ENCODE peak calls at places on chromosomes 16 and 17, in ten cellular contexts. Q is left lung; L is Panc1; T is activated CD8-positive, alpha-beta T cell treated with anti-CD3 and anti-CD28 coated beads, Interleukin-2, amount 10 ng/mL, durations not matched to agents 7 days and 5 days; E is activated naive CD4-positive, alpha-beta T cell treated with anti-CD3 and anti-CD28 coated beads, Interleukin-2, amount 50 U/mL, for 72 hours; W is RWPE2; B is upper lobe of left lung; I is gastrocnemius medialis; N is CD4-positive, alpha-beta T cell; M is natural killer cell. G is an unnamed sample.

GRCh38 chr16:30953511-30954124 is 3.9 kb upstream of the SETD1A start:
- ATAC-seq in Q (no peak), L (peak; percentile 30), T (no peak), E (no peak), W (no peak), B (no peak), I (no peak), N (no peak), M (no peak), G (no peak)

GRCh38 chr16:399278-400019 is 2.2 kb upstream of the DECR2 start:
- ATAC-seq in Q (no peak), L (no peak), T (no peak), E (no peak), W (no peak), B (no peak), I (no peak), N (no peak), M (no peak), G (no peak)

GRCh38 chr17:35322749-35323148 is 50.7 kb downstream of the SLFN11 start:
- ATAC-seq in Q (no peak), L (no peak), T (no peak), E (no peak), W (no peak), B (no peak), I (no peak), N (no peak), M (no peak), G (no peak)

GRCh38 chr17:21538615-21539014 is 153.7 kb upstream of the KCNJ18 start:
- ATAC-seq in Q (no peak), L (no peak), T (no peak), E (peak; percentile 95), W (no peak), B (no peak), I (no peak), N (no peak), M (no peak), G (no peak)

GRCh38 chr17:83091257-83092141 is 12.1 kb downstream of the METRNL start:
- ATAC-seq in Q (peak; percentile 82), L (no peak), T (no peak), E (no peak), W (peak; percentile 32), B (peak; percentile 25), I (peak; percentile 16), N (no peak), M (no peak), G (peak; percentile 60)

GRCh38 chr16:53913920-53914319 is 210.0 kb downstream of the FTO start:
- ATAC-seq in Q (no peak), L (no peak), T (peak; percentile 33), E (peak; percentile 28), W (no peak), B (peak; percentile 38), I (no peak), N (no peak), M (no peak), G (no peak)

GRCh38 chr16:79417465-79418093 is 183.0 kb downstream of the MAF start:
- ATAC-seq in Q (no peak), L (no peak), T (no peak), E (no peak), W (no peak), B (no peak), I (no peak), N (no peak), M (no peak), G (no peak)

GRCh38 chr17:74280093-74280513 is 6.1 kb downstream of the DNAI2 start:
- ATAC-seq in Q (peak; percentile 12), L (no peak), T (peak; percentile 80), E (peak; percentile 71), W (no peak), B (peak; percentile 47), I (no peak), N (peak; percentile 76), M (peak; percentile 84), G (no peak)

GRCh38 chr17:15744091-15744676 is 12.1 kb downstream of the TBC1D26 start:
- ATAC-seq in Q (no peak), L (no peak), T (no peak), E (no peak), W (no peak), B (no peak), I (no peak), N (no peak), M (no peak), G (no peak)

G was measured in esophagus mucosa.